ENCODE peak calls at places on chromosomes 2 and 18, in ten cellular contexts. One of them, this sample, is unnamed. For H3K4me1, the result is how much of the 10 kb centered on the place peaks cover.

GRCh38 chr2:12867888-12868287 is 151.2 kb downstream of the TRIB2 start:
- DNase-seq in stomach: no peak
- DNase-seq in GM12878: no peak
- DNase-seq in prostate gland: no peak
- DNase-seq in upper lobe of left lung: no peak
- DNase-seq in heart left ventricle: no peak
- DNase-seq in sigmoid colon: no peak
- DNase-seq in HCT116: no peak
- DNase-seq in right lobe of liver: no peak
- DNase-seq in suprapubic skin: no peak
- DNase-seq in this sample: no peak

GRCh38 chr18:46262856-46263255 is 158.7 kb downstream of the HAUS1 start:
- DNase-seq in right lobe of liver: no peak
- DNase-seq in sigmoid colon: no peak
- DNase-seq in upper lobe of left lung: no peak
- DNase-seq in heart left ventricle: no peak
- DNase-seq in stomach: no peak
- DNase-seq in suprapubic skin: no peak
- DNase-seq in GM12878: no peak
- DNase-seq in prostate gland: no peak
- DNase-seq in HCT116: no peak
- DNase-seq in this sample: no peak

GRCh38 chr2:207469953-207470699 is 59.6 kb upstream of the CREB1 start:
- DNase-seq in HCT116: no peak
- DNase-seq in heart left ventricle: no peak
- DNase-seq in upper lobe of left lung: no peak
- DNase-seq in suprapubic skin: no peak
- DNase-seq in stomach: no peak
- DNase-seq in prostate gland: no peak
- DNase-seq in right lobe of liver: no peak
- DNase-seq in sigmoid colon: no peak
- DNase-seq in GM12878: no peak
- DNase-seq in this sample: no peak

GRCh38 chr2:228841877-228842276 is 429.2 kb downstream of the PID1 start:
- DNase-seq in sigmoid colon: no peak
- DNase-seq in stomach: no peak
- DNase-seq in right lobe of liver: no peak
- DNase-seq in upper lobe of left lung: no peak
- DNase-seq in suprapubic skin: no peak
- DNase-seq in GM12878: no peak
- DNase-seq in heart left ventricle: no peak
- DNase-seq in HCT116: no peak
- DNase-seq in prostate gland: no peak
- DNase-seq in this sample: no peak

GRCh38 chr2:237860273-237860935 is 981 bp downstream of the RAMP1 start:
- DNase-seq in prostate gland: no peak
- DNase-seq in suprapubic skin: no peak
- DNase-seq in upper lobe of left lung: no peak
- DNase-seq in heart left ventricle: no peak
- DNase-seq in GM12878: no peak
- DNase-seq in HCT116: no peak
- DNase-seq in stomach: no peak
- DNase-seq in right lobe of liver: no peak
- DNase-seq in sigmoid colon: peak
- DNase-seq in this sample: peak

GRCh38 chr2:172155752-172156151 is 53.1 kb upstream of the DLX2 start:
- DNase-seq in stomach: no peak
- DNase-seq in prostate gland: no peak
- DNase-seq in upper lobe of left lung: no peak
- DNase-seq in right lobe of liver: no peak
- DNase-seq in suprapubic skin: no peak
- DNase-seq in GM12878: no peak
- DNase-seq in sigmoid colon: no peak
- DNase-seq in heart left ventricle: no peak
- DNase-seq in HCT116: no peak
- DNase-seq in this sample: no peak

GRCh38 chr18:79962835-79963657 is 1.4 kb upstream of the HSBP1L1 start:
- DNase-seq in suprapubic skin: no peak
- DNase-seq in upper lobe of left lung: peak
- DNase-seq in sigmoid colon: peak
- DNase-seq in HCT116: no peak
- DNase-seq in stomach: no peak
- DNase-seq in heart left ventricle: no peak
- DNase-seq in prostate gland: no peak
- DNase-seq in GM12878: peak
- DNase-seq in right lobe of liver: no peak
- DNase-seq in this sample: no peak

GRCh38 chr18:9708882-9709877 is 1.1 kb downstream of the RAB31 start:
- DNase-seq in right lobe of liver: no peak
- DNase-seq in heart left ventricle: no peak
- DNase-seq in HCT116: no peak
- DNase-seq in stomach: no peak
- DNase-seq in GM12878: no peak
- DNase-seq in upper lobe of left lung: peak
- DNase-seq in suprapubic skin: peak
- DNase-seq in sigmoid colon: peak
- DNase-seq in prostate gland: no peak
- DNase-seq in this sample: peak

GRCh38 chr2:79887747-79888374 is 375.0 kb downstream of the CTNNA2 start:
- DNase-seq in stomach: no peak
- DNase-seq in right lobe of liver: no peak
- DNase-seq in sigmoid colon: no peak
- DNase-seq in GM12878: peak
- DNase-seq in upper lobe of left lung: no peak
- DNase-seq in HCT116: peak
- DNase-seq in suprapubic skin: no peak
- DNase-seq in heart left ventricle: no peak
- DNase-seq in prostate gland: peak
- DNase-seq in this sample: no peak

GRCh38 chr2:195251221-195251620 is 405.8 kb upstream of the SLC39A10 start:
- DNase-seq in GM12878: no peak
- DNase-seq in sigmoid colon: no peak
- DNase-seq in stomach: no peak
- DNase-seq in suprapubic skin: no peak
- DNase-seq in right lobe of liver: no peak
- DNase-seq in heart left ventricle: no peak
- DNase-seq in prostate gland: no peak
- DNase-seq in upper lobe of left lung: no peak
- DNase-seq in HCT116: no peak
- DNase-seq in this sample: no peak

GRCh38 chr2:43083278-43083677 is 143.1 kb downstream of the ZFP36L2 start:
- DNase-seq in HCT116: no peak
- DNase-seq in heart left ventricle: no peak
- DNase-seq in stomach: no peak
- DNase-seq in prostate gland: no peak
- DNase-seq in GM12878: no peak
- DNase-seq in right lobe of liver: no peak
- DNase-seq in sigmoid colon: peak
- DNase-seq in upper lobe of left lung: peak
- DNase-seq in suprapubic skin: no peak
- DNase-seq in this sample: peak

GRCh38 chr18:40234217-40234616 is 1720.8 kb upstream of the PIK3C3 start:
- DNase-seq in prostate gland: no peak
- DNase-seq in stomach: no peak
- DNase-seq in suprapubic skin: no peak
- DNase-seq in sigmoid colon: no peak
- DNase-seq in heart left ventricle: no peak
- DNase-seq in HCT116: no peak
- DNase-seq in upper lobe of left lung: no peak
- DNase-seq in GM12878: no peak
- DNase-seq in right lobe of liver: no peak
- DNase-seq in this sample: no peak

GRCh38 chr2:150585221-150585971 is 97.9 kb upstream of the RND3 start:
- DNase-seq in HCT116: no peak
- DNase-seq in suprapubic skin: no peak
- DNase-seq in prostate gland: no peak
- DNase-seq in GM12878: no peak
- DNase-seq in right lobe of liver: no peak
- DNase-seq in sigmoid colon: no peak
- DNase-seq in heart left ventricle: no peak
- DNase-seq in stomach: no peak
- DNase-seq in upper lobe of left lung: no peak
- DNase-seq in this sample: no peak

GRCh38 chr2:150584081-150584480 is 96.6 kb upstream of the RND3 start:
- DNase-seq in upper lobe of left lung: no peak
- DNase-seq in prostate gland: no peak
- DNase-seq in sigmoid colon: no peak
- DNase-seq in HCT116: no peak
- DNase-seq in right lobe of liver: no peak
- DNase-seq in suprapubic skin: no peak
- DNase-seq in GM12878: no peak
- DNase-seq in heart left ventricle: no peak
- DNase-seq in stomach: no peak
- DNase-seq in this sample: no peak

GRCh38 chr2:150578481-150578880 is 91.0 kb upstream of the RND3 start:
- DNase-seq in right lobe of liver: no peak
- DNase-seq in GM12878: no peak
- DNase-seq in stomach: no peak
- DNase-seq in heart left ventricle: no peak
- DNase-seq in upper lobe of left lung: no peak
- DNase-seq in HCT116: no peak
- DNase-seq in prostate gland: no peak
- DNase-seq in suprapubic skin: no peak
- DNase-seq in sigmoid colon: no peak
- DNase-seq in this sample: no peak

GRCh38 chr2:150586858-150587257 is 99.4 kb upstream of the RND3 start:
- DNase-seq in heart left ventricle: no peak
- DNase-seq in stomach: no peak
- DNase-seq in right lobe of liver: no peak
- DNase-seq in upper lobe of left lung: no peak
- DNase-seq in GM12878: no peak
- DNase-seq in suprapubic skin: no peak
- DNase-seq in HCT116: no peak
- DNase-seq in sigmoid colon: no peak
- DNase-seq in prostate gland: no peak
- DNase-seq in this sample: no peak

GRCh38 chr2:150581717-150582472 is 94.4 kb upstream of the RND3 start:
- DNase-seq in stomach: no peak
- DNase-seq in right lobe of liver: no peak
- DNase-seq in suprapubic skin: no peak
- DNase-seq in upper lobe of left lung: no peak
- DNase-seq in GM12878: no peak
- DNase-seq in HCT116: no peak
- DNase-seq in heart left ventricle: no peak
- DNase-seq in sigmoid colon: no peak
- DNase-seq in prostate gland: no peak
- DNase-seq in this sample: no peak
- TF ChIP-seq POLR2A in stomach: no peak
- TF ChIP-seq POLR2A in right lobe of liver: no peak
- TF ChIP-seq POLR2A in suprapubic skin: no peak
- TF ChIP-seq POLR2A in upper lobe of left lung: no peak
- TF ChIP-seq POLR2A in GM12878: no peak
- TF ChIP-seq POLR2A in HCT116: no peak
- TF ChIP-seq POLR2A in heart left ventricle: no peak
- TF ChIP-seq POLR2A in sigmoid colon: no peak
- TF ChIP-seq POLR2A in prostate gland: no peak
- TF ChIP-seq POLR2A in this sample: no peak

GRCh38 chr2:235856151-235856819 is 311.9 kb downstream of the GBX2 start:
- DNase-seq in HCT116: no peak
- DNase-seq in GM12878: no peak
- DNase-seq in heart left ventricle: no peak
- DNase-seq in upper lobe of left lung: no peak
- DNase-seq in sigmoid colon: no peak
- DNase-seq in prostate gland: no peak
- DNase-seq in stomach: no peak
- DNase-seq in right lobe of liver: no peak
- DNase-seq in suprapubic skin: no peak
- DNase-seq in this sample: no peak
- H3K4me1 ChIP-seq in HCT116: under half
- H3K4me1 ChIP-seq in GM12878: under half
- H3K4me1 ChIP-seq in heart left ventricle: under half
- H3K4me1 ChIP-seq in upper lobe of left lung: under half
- H3K4me1 ChIP-seq in sigmoid colon: under half
- H3K4me1 ChIP-seq in prostate gland: under half
- H3K4me1 ChIP-seq in stomach: under half
- H3K4me1 ChIP-seq in right lobe of liver: under half
- H3K4me1 ChIP-seq in suprapubic skin: under half
- H3K4me1 ChIP-seq in this sample: under half

GRCh38 chr18:50374753-50375391 is at the start of gene SKA1:
- DNase-seq in sigmoid colon: peak
- DNase-seq in heart left ventricle: peak
- DNase-seq in prostate gland: peak
- DNase-seq in HCT116: peak
- DNase-seq in right lobe of liver: peak
- DNase-seq in stomach: peak
- DNase-seq in upper lobe of left lung: peak
- DNase-seq in GM12878: peak
- DNase-seq in suprapubic skin: peak
- DNase-seq in this sample: peak
- TF ChIP-seq POLR2A in sigmoid colon: peak
- TF ChIP-seq POLR2A in heart left ventricle: no peak
- TF ChIP-seq POLR2A in prostate gland: peak
- TF ChIP-seq POLR2A in HCT116: peak
- TF ChIP-seq POLR2A in right lobe of liver: peak
- TF ChIP-seq POLR2A in stomach: no peak
- TF ChIP-seq POLR2A in upper lobe of left lung: no peak
- TF ChIP-seq POLR2A in GM12878: peak
- TF ChIP-seq POLR2A in suprapubic skin: no peak
- TF ChIP-seq POLR2A in this sample: no peak

DNA sequence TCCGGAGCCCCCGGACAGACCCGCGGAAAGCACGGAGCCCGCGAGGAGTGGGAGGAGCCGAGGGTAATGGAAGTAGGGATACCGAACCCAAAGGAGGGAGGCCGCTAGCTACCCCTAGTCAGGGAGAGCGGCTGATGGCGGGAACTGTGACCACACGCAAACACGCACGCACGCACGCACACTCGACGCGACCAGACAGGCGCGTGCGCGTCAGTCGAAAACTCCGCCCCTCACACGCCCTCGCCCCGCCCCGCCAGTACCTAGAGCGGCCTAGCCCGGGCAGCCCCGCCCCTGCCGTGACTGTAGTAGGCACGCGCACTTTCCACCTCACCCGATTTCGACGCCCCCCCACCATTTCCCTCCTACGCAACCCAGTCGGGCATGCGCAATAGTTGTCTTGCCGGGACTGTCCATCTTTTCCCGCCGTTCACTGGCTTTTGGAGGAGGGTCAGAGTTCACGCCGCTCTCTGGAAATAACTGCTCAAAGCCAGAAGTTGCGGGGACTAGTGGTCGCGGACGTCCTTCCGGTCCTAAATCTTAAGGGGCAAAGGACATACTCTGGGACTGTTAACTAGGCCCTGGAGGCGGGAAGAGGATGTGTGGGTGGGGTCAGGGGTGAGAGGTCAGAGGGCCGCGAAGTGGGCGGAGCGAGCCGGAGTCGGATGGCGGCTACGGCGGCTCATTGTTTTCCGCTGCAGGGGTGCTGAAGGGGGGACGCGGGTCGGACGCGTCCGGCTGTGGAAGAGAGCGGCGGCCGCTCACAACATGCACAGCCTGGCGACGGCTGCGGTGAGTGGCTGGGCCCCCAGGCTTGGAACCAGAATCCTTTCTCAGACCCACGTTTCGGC is at the start of the genes CNOT9 and USP37:
- DNase-seq in upper lobe of left lung: peak
- DNase-seq in heart left ventricle: peak
- DNase-seq in sigmoid colon: peak
- DNase-seq in right lobe of liver: peak
- DNase-seq in GM12878: peak
- DNase-seq in HCT116: peak
- DNase-seq in prostate gland: peak
- DNase-seq in stomach: peak
- DNase-seq in suprapubic skin: peak
- DNase-seq in this sample: peak
- H3K4me1 ChIP-seq in upper lobe of left lung: under half
- H3K4me1 ChIP-seq in heart left ventricle: under half
- H3K4me1 ChIP-seq in sigmoid colon: under half
- H3K4me1 ChIP-seq in right lobe of liver: under half
- H3K4me1 ChIP-seq in GM12878: under half
- H3K4me1 ChIP-seq in HCT116: under half
- H3K4me1 ChIP-seq in prostate gland: under half
- H3K4me1 ChIP-seq in stomach: half or more
- H3K4me1 ChIP-seq in suprapubic skin: under half
- H3K4me1 ChIP-seq in this sample: under half

GRCh38 chr18:59454909-59455727 is 96.1 kb upstream of the LMAN1 start:
- DNase-seq in suprapubic skin: no peak
- DNase-seq in right lobe of liver: no peak
- DNase-seq in stomach: no peak
- DNase-seq in upper lobe of left lung: no peak
- DNase-seq in GM12878: no peak
- DNase-seq in prostate gland: no peak
- DNase-seq in HCT116: no peak
- DNase-seq in sigmoid colon: no peak
- DNase-seq in heart left ventricle: peak
- DNase-seq in this sample: no peak
- TF ChIP-seq POLR2A in suprapubic skin: no peak
- TF ChIP-seq POLR2A in right lobe of liver: no peak
- TF ChIP-seq POLR2A in stomach: no peak
- TF ChIP-seq POLR2A in upper lobe of left lung: no peak
- TF ChIP-seq POLR2A in GM12878: no peak
- TF ChIP-seq POLR2A in prostate gland: no peak
- TF ChIP-seq POLR2A in HCT116: no peak
- TF ChIP-seq POLR2A in sigmoid colon: no peak
- TF ChIP-seq POLR2A in heart left ventricle: no peak
- TF ChIP-seq POLR2A in this sample: no peak

This sample was measured in spleen.